ENCODE peak calls at places on chromosomes 4 and X, in four cellular contexts. B, H, V and Z are unnamed samples.

GRCh38 chr4:25926473-25926872 is 12.5 kb downstream of the SMIM20 start:
- DNase-seq in B (peak; percentile 14), H (no peak), V (no peak), Z (no peak)

GRCh38 chrX:85326234-85327059 is 53.0 kb downstream of the POF1B start:
- DNase-seq in B (no peak), H (peak; percentile 83), V (no peak), Z (no peak)

GRCh38 chrX:12899506-12899905 is 6.9 kb upstream of the TLR8 start:
- DNase-seq in B (no peak), H (no peak), V (no peak), Z (no peak)

GRCh38 chrX:5068550-5068949 is 1160.1 kb downstream of the NLGN4X start:
- DNase-seq in B (no peak), H (no peak), V (no peak), Z (no peak)

GRCh38 chr4:93870876-93871458 is 42.4 kb downstream of the ATOH1 start:
- DNase-seq in B (no peak), H (no peak), V (no peak), Z (no peak)

GRCh38 chrX:39653656-39654055 is 444.1 kb downstream of the BCOR start:
- DNase-seq in B (no peak), H (no peak), V (no peak), Z (no peak)

GRCh38 chr4:1191621-1192020 is 19.2 kb upstream of the SPON2 start:
- DNase-seq in B (no peak), H (peak; percentile 60), V (no peak), Z (no peak)

GRCh38 chr4:59537231-59537886 is 1662.8 kb upstream of the ADGRL3 start:
- DNase-seq in B (no peak), H (no peak), V (no peak), Z (no peak)

GRCh38 chr4:8731364-8731763 is 138.8 kb downstream of the CPZ start:
- DNase-seq in B (no peak), H (peak; percentile 70), V (no peak), Z (no peak)

GRCh38 chrX:12702509-12703091 is 88.6 kb upstream of the PRPS2 start:
- DNase-seq in B (peak; percentile 17), H (no peak), V (no peak), Z (no peak)

GRCh38 chrX:43949669-43950068 is 23.5 kb downstream of the NDP start:
- DNase-seq in B (peak; percentile 16), H (no peak), V (peak; percentile 2), Z (no peak)

GRCh38 chrX:47172971-47173792 is 20.4 kb upstream of the UBA1 start:
- DNase-seq in B (no peak), H (no peak), V (no peak), Z (no peak)

GRCh38 chrX:136759968-136760367 is 20.8 kb downstream of the ARHGEF6 start:
- DNase-seq in B (no peak), H (no peak), V (no peak), Z (no peak)

GRCh38 chrX:118526149-118526548 is 30.5 kb downstream of the DOCK11 start:
- DNase-seq in B (no peak), H (no peak), V (no peak), Z (no peak)

GRCh38 chr4:71607780-71608673 is 175.9 kb downstream of the GC start:
- DNase-seq in B (no peak), H (no peak), V (no peak), Z (no peak)

GRCh38 chrX:137051978-137052640 is 18.3 kb upstream of the GPR101 start:
- DNase-seq in B (peak; percentile 57), H (peak; percentile 90), V (peak; percentile 63), Z (peak; percentile 73)

GRCh38 chr4:148056879-148057278 is 325.0 kb downstream of the ARHGAP10 start:
- DNase-seq in B (peak; percentile 93), H (no peak), V (peak; percentile 58), Z (peak; percentile 26)

GRCh38 chrX:40148439-40149285 is 50.9 kb upstream of the BCOR start:
- DNase-seq in B (no peak), H (no peak), V (peak; percentile 21), Z (no peak)